ENCODE peak calls at places on chromosomes 11 and 22, in ten cellular contexts. E is NCI-H524; P is activated CD4-positive, alpha-beta memory T cell treated with anti-CD3 and anti-CD28 coated beads, Interleukin-2, amount 10 ng/mL, durations not matched to agents 7 days and 5 days; Z is B cell; N is MCF 10A; X is lower leg skin; K is Peyer's patch; L is activated T-helper 1 cell treated with anti-CD3 and anti-CD28 coated beads, Interleukin-12 subunit alpha, Interleukin-12 subunit beta, Interleukin-2, Interleukin-4 antibody, amounts not matched to agents 30 ng/mL and 10 ng/mL and 1 ng/mL, durations not matched to agents 14 hours and 24 hours and 36 hours; I is esophagus muscularis mucosa; B is HTR-8/SVneo. V is an unnamed sample.

GRCh38 chr11:6812391-6813005 is 13.0 kb upstream of the OR6A2 start:
- DNase-seq in E (peak; percentile 46), P (peak; percentile 27), Z (peak; percentile 51), N (peak; percentile 64), X (no peak), K (no peak), L (peak; percentile 15), I (no peak), B (peak; percentile 23), V (no peak)

GRCh38 chr11:123132881-123133280 is 62.2 kb downstream of the CLMP start:
- DNase-seq in E (no peak), P (no peak), Z (no peak), N (peak; percentile 52), X (no peak), K (no peak), L (no peak), I (no peak), B (no peak), V (no peak)

GRCh38 chr22:45608763-45609180 is 62.9 kb upstream of the ATXN10 start:
- DNase-seq in E (no peak), P (peak; percentile 61), Z (no peak), N (peak; percentile 64), X (no peak), K (peak; percentile 12), L (no peak), I (no peak), B (peak; percentile 68), V (no peak)

GRCh38 chr11:63745304-63746170 is 23.0 kb downstream of the ZFTA start:
- DNase-seq in E (no peak), P (no peak), Z (no peak), N (no peak), X (no peak), K (no peak), L (no peak), I (no peak), B (no peak), V (no peak)

GRCh38 chr22:42868751-42869251 is 11.7 kb upstream of the ARFGAP3 start:
- DNase-seq in E (no peak), P (no peak), Z (no peak), N (no peak), X (peak; percentile 39), K (peak; percentile 49), L (no peak), I (no peak), B (no peak), V (peak; percentile 85)

GRCh38 chr11:117995472-117995871 is 9.3 kb downstream of the IL10RA start:
- DNase-seq in E (no peak), P (no peak), Z (no peak), N (no peak), X (no peak), K (no peak), L (no peak), I (no peak), B (no peak), V (no peak)

GRCh38 chr22:45284705-45285305 is at the start of gene UPK3A:
- DNase-seq in E (peak; percentile 9), P (peak; percentile 52), Z (peak; percentile 91), N (no peak), X (no peak), K (peak; percentile 89), L (peak; percentile 51), I (no peak), B (no peak), V (peak; percentile 72)

GRCh38 chr11:115168686-115169085 is 335.5 kb downstream of the CADM1 start:
- DNase-seq in E (no peak), P (no peak), Z (no peak), N (no peak), X (no peak), K (no peak), L (no peak), I (no peak), B (no peak), V (no peak)

GRCh38 chr22:18031670-18032454 is 7.5 kb upstream of the MICAL3 start:
- DNase-seq in E (no peak), P (no peak), Z (no peak), N (peak; percentile 98), X (no peak), K (no peak), L (no peak), I (no peak), B (peak; percentile 81), V (no peak)

GRCh38 chr11:74572349-74572748 is 20.0 kb upstream of the POLD3 start:
- DNase-seq in E (no peak), P (no peak), Z (no peak), N (no peak), X (no peak), K (no peak), L (no peak), I (no peak), B (no peak), V (no peak)

GRCh38 chr11:59616396-59616982 is 915 bp upstream of the OSBP start:
- DNase-seq in E (no peak), P (no peak), Z (no peak), N (no peak), X (no peak), K (peak; percentile 94), L (no peak), I (no peak), B (no peak), V (peak; percentile 97)

GRCh38 chr11:64226507-64227051 is 505 bp downstream of the NUDT22 start:
- DNase-seq in E (peak; percentile 77), P (peak; percentile 74), Z (peak; percentile 76), N (no peak), X (no peak), K (peak; percentile 77), L (peak; percentile 57), I (no peak), B (no peak), V (peak; percentile 83)

GRCh38 chr11:19817870-19818269 is 105.2 kb downstream of the NAV2 start:
- DNase-seq in E (no peak), P (no peak), Z (no peak), N (no peak), X (no peak), K (no peak), L (no peak), I (no peak), B (no peak), V (no peak)

GRCh38 chr11:117949062-117949461 is 19.9 kb upstream of the TMPRSS13 start:
- DNase-seq in E (no peak), P (no peak), Z (no peak), N (no peak), X (no peak), K (no peak), L (no peak), I (no peak), B (no peak), V (no peak)

GRCh38 chr11:284081-285020 is 4.6 kb upstream of the PGGHG start:
- DNase-seq in E (no peak), P (peak; percentile 15), Z (peak; percentile 38), N (no peak), X (no peak), K (peak; percentile 57), L (no peak), I (no peak), B (no peak), V (no peak)

GRCh38 chr11:47185305-47186075 is 744 bp downstream of the PACSIN3 start:
- DNase-seq in E (no peak), P (no peak), Z (no peak), N (peak; percentile 72), X (no peak), K (no peak), L (no peak), I (no peak), B (peak; percentile 60), V (peak; percentile 88)

GRCh38 chr22:20569059-20570058 is 61.9 kb downstream of the MED15 start:
- DNase-seq in E (no peak), P (peak; percentile 92), Z (no peak), N (peak; percentile 96), X (peak; percentile 82), K (peak; percentile 66), L (peak; percentile 76), I (peak; percentile 96), B (peak; percentile 82), V (peak; percentile 87)

GRCh38 chr11:122036022-122036421 is 80.0 kb downstream of the BLID start:
- DNase-seq in E (no peak), P (no peak), Z (no peak), N (no peak), X (no peak), K (no peak), L (no peak), I (no peak), B (no peak), V (no peak)

GRCh38 chr11:78380615-78381029 is 37.0 kb downstream of the GAB2 start:
- DNase-seq in E (no peak), P (no peak), Z (no peak), N (no peak), X (no peak), K (no peak), L (no peak), I (no peak), B (peak; percentile 38), V (no peak)

GRCh38 chr11:126426820-126427749 is 71.6 kb downstream of the ST3GAL4 start:
- DNase-seq in E (no peak), P (no peak), Z (no peak), N (no peak), X (no peak), K (no peak), L (no peak), I (no peak), B (no peak), V (peak; percentile 68)

GRCh38 chr11:70281114-70281729 is 10.7 kb downstream of the PPFIA1 start:
- DNase-seq in E (no peak), P (no peak), Z (no peak), N (no peak), X (peak; percentile 28), K (no peak), L (no peak), I (no peak), B (no peak), V (peak; percentile 68)

GRCh38 chr11:10452211-10452767 is 2.8 kb upstream of the AMPD3 start:
- DNase-seq in E (no peak), P (no peak), Z (no peak), N (no peak), X (no peak), K (no peak), L (no peak), I (peak; percentile 24), B (no peak), V (no peak)

GRCh38 chr22:47282851-47283250 is 520.4 kb downstream of the TBC1D22A start:
- DNase-seq in E (no peak), P (no peak), Z (no peak), N (no peak), X (no peak), K (peak; percentile 23), L (no peak), I (no peak), B (no peak), V (no peak)

GRCh38 chr22:41596776-41597634 is 7.4 kb upstream of the PMM1 start:
- DNase-seq in E (peak; percentile 4), P (peak; percentile 46), Z (peak; percentile 53), N (peak; percentile 58), X (peak; percentile 28), K (peak; percentile 83), L (no peak), I (no peak), B (peak; percentile 66), V (peak; percentile 52)